ENCODE peak calls at places on chromosomes 1 and 21, in ten cellular contexts. M is activated CD4-positive, alpha-beta T cell treated with anti-CD3 and anti-CD28 coated beads for 48 hours; I is activated CD8-positive, alpha-beta memory T cell treated with anti-CD3 and anti-CD28 coated beads, Interleukin-2, amount 50 U/mL, for 48 hours; P is T-cell; R is CD4-positive, CD25-positive, alpha-beta regulatory T cell; E is CD8-positive, alpha-beta T cell; T is hypothalamus; K is tibial nerve; G is Caki2; D is HCT116. S is an unnamed sample.

GRCh38 chr1:90753556-90753955 is 36.5 kb upstream of the BARHL2 start:
- DNase-seq in M (no peak), I (no peak), P (no peak), R (no peak), E (no peak), T (no peak), K (no peak), G (no peak), D (no peak), S (no peak)

GRCh38 chr1:64624446-64624766 is 120.5 kb upstream of the RAVER2 start:
- DNase-seq in M (peak; percentile 10), I (no peak), P (no peak), R (no peak), E (no peak), T (no peak), K (peak; percentile 37), G (no peak), D (no peak), S (no peak)

GRCh38 chr1:153793973-153794615 is 18.9 kb downstream of the SLC27A3 start:
- DNase-seq in M (no peak), I (no peak), P (no peak), R (no peak), E (no peak), T (no peak), K (no peak), G (no peak), D (no peak), S (no peak)

GRCh38 chr1:156346636-156347035 is 8.3 kb downstream of the TSACC start:
- DNase-seq in M (no peak), I (no peak), P (no peak), R (no peak), E (no peak), T (no peak), K (no peak), G (no peak), D (no peak), S (no peak)

GRCh38 chr21:14677639-14678179 is 131.6 kb upstream of the SAMSN1 start:
- DNase-seq in M (no peak), I (no peak), P (no peak), R (no peak), E (no peak), T (no peak), K (no peak), G (no peak), D (no peak), S (no peak)

GRCh38 chr1:231347961-231348360 is 9.9 kb downstream of the SPRTN start:
- DNase-seq in M (no peak), I (no peak), P (no peak), R (no peak), E (no peak), T (no peak), K (no peak), G (no peak), D (no peak), S (no peak)

GRCh38 chr1:94971491-94971924 is 44.6 kb upstream of the CNN3 start:
- DNase-seq in M (no peak), I (no peak), P (no peak), R (no peak), E (no peak), T (no peak), K (no peak), G (peak; percentile 3), D (no peak), S (no peak)

GRCh38 chr1:152757747-152758146 is at the start of gene KPRP:
- DNase-seq in M (no peak), I (no peak), P (no peak), R (no peak), E (no peak), T (no peak), K (no peak), G (no peak), D (no peak), S (no peak)

GRCh38 chr1:93042134-93042821 is 36.8 kb upstream of the MTF2 start:
- DNase-seq in M (peak; percentile 17), I (no peak), P (peak; percentile 50), R (peak; percentile 94), E (peak; percentile 11), T (no peak), K (no peak), G (no peak), D (no peak), S (no peak)

GRCh38 chr1:93567255-93567918 is 114.2 kb downstream of the BCAR3 start:
- DNase-seq in M (peak; percentile 35), I (no peak), P (no peak), R (no peak), E (no peak), T (no peak), K (no peak), G (peak; percentile 33), D (no peak), S (no peak)

GRCh38 chr1:47416319-47417128 is 439 bp downstream of the FOXE3 start:
- DNase-seq in M (peak; percentile 27), I (no peak), P (no peak), R (peak; percentile 31), E (no peak), T (no peak), K (no peak), G (no peak), D (no peak), S (no peak)

GRCh38 chr1:204524986-204525385 is 8.8 kb downstream of the MDM4 start:
- DNase-seq in M (no peak), I (no peak), P (no peak), R (no peak), E (no peak), T (no peak), K (no peak), G (no peak), D (no peak), S (no peak)

GRCh38 chr21:46021978-46022544 is 40.5 kb downstream of the COL6A1 start:
- DNase-seq in M (no peak), I (peak; percentile 43), P (no peak), R (no peak), E (no peak), T (no peak), K (peak; percentile 44), G (no peak), D (no peak), S (no peak)

GRCh38 chr1:52153898-52154297 is 12.0 kb downstream of the ZFYVE9 start:
- DNase-seq in M (no peak), I (no peak), P (no peak), R (no peak), E (no peak), T (no peak), K (no peak), G (no peak), D (no peak), S (no peak)

GRCh38 chr1:16174261-16174871 is 18.5 kb upstream of the EPHA2 start:
- DNase-seq in M (no peak), I (no peak), P (no peak), R (no peak), E (no peak), T (no peak), K (no peak), G (no peak), D (no peak), S (no peak)

GRCh38 chr1:210239295-210240155 is 6.9 kb downstream of the SERTAD4 start:
- DNase-seq in M (no peak), I (no peak), P (no peak), R (no peak), E (no peak), T (no peak), K (no peak), G (peak; percentile 78), D (peak; percentile 28), S (no peak)

GRCh38 chr1:45266151-45266801 is 59.9 kb upstream of the ZSWIM5 start:
- DNase-seq in M (no peak), I (no peak), P (no peak), R (no peak), E (no peak), T (no peak), K (peak; percentile 9), G (peak; percentile 74), D (no peak), S (no peak)

GRCh38 chr1:245181123-245181522 is 26.3 kb downstream of the KIF26B start:
- DNase-seq in M (no peak), I (no peak), P (no peak), R (no peak), E (no peak), T (no peak), K (no peak), G (no peak), D (no peak), S (no peak)

GRCh38 chr1:170729608-170730378 is 65.9 kb downstream of the PRRX1 start:
- DNase-seq in M (no peak), I (no peak), P (no peak), R (no peak), E (no peak), T (no peak), K (no peak), G (no peak), D (no peak), S (peak; percentile 19)

GRCh38 chr1:84834419-84835064 is 58.5 kb downstream of the LPAR3 start:
- DNase-seq in M (no peak), I (no peak), P (no peak), R (no peak), E (no peak), T (no peak), K (no peak), G (no peak), D (no peak), S (no peak)

GRCh38 chr1:203643213-203644045 is 16.8 kb downstream of the ATP2B4 start:
- DNase-seq in M (no peak), I (no peak), P (no peak), R (no peak), E (no peak), T (no peak), K (no peak), G (no peak), D (no peak), S (no peak)